ENCODE peak calls at places on chromosomes 13 and 19, in five cellular contexts. Y is left ventricle myocardium inferior, E is tibial nerve, K is GM13977, P is AG04449. O is an unnamed sample.

GRCh38 chr13:29543230-29544215 is 52.0 kb downstream of the SLC7A1 start:
- DNase-seq in Y (no peak), E (no peak), K (peak), P (no peak), O (no peak)

GRCh38 chr13:88586263-88586662 is 915.1 kb downstream of the SLITRK5 start:
- DNase-seq in Y (no peak), E (no peak), K (no peak), P (no peak), O (no peak)

GRCh38 chr13:20673711-20674110 is 29.8 kb upstream of the IL17D start:
- DNase-seq in Y (no peak), E (no peak), K (no peak), P (no peak), O (no peak)

GRCh38 chr13:43307921-43308433 is 284.6 kb downstream of the DNAJC15 start:
- DNase-seq in Y (peak), E (peak), K (peak), P (no peak), O (no peak)

GRCh38 chr13:40564342-40564997 is 102.0 kb downstream of the FOXO1 start:
- DNase-seq in Y (no peak), E (no peak), K (peak), P (no peak), O (no peak)

GRCh38 chr13:87925006-87925405 is 253.8 kb downstream of the SLITRK5 start:
- DNase-seq in Y (no peak), E (no peak), K (no peak), P (no peak), O (no peak)

GRCh38 chr13:33252103-33252502 is 33.5 kb downstream of the STARD13 start:
- DNase-seq in Y (peak), E (no peak), K (no peak), P (no peak), O (no peak)

GRCh38 chr13:59458908-59459579 is 704.7 kb downstream of the DIAPH3 start:
- DNase-seq in Y (no peak), E (no peak), K (no peak), P (peak), O (no peak)

GRCh38 chr19:3084943-3085342 is 9.2 kb upstream of the GNA11 start:
- DNase-seq in Y (no peak), E (no peak), K (no peak), P (no peak), O (no peak)

GRCh38 chr13:45492538-45492937 is 27.8 kb downstream of the COG3 start:
- DNase-seq in Y (no peak), E (no peak), K (no peak), P (no peak), O (no peak)

GRCh38 chr19:18221815-18222725 is 4.2 kb downstream of the PDE4C start:
- DNase-seq in Y (no peak), E (no peak), K (no peak), P (no peak), O (no peak)

GRCh38 chr13:33007237-33007636 is 9.0 kb upstream of the KL start:
- DNase-seq in Y (no peak), E (no peak), K (no peak), P (no peak), O (no peak)

GRCh38 chr13:109383683-109384082 is 402.7 kb downstream of the IRS2 start:
- DNase-seq in Y (no peak), E (no peak), K (no peak), P (peak), O (no peak)

GRCh38 chr13:73531014-73531413 is 472.2 kb downstream of the KLF5 start:
- DNase-seq in Y (no peak), E (no peak), K (no peak), P (no peak), O (no peak)

GRCh38 chr19:7159105-7159933 is 89.8 kb downstream of the ZNF557 start:
- DNase-seq in Y (peak), E (no peak), K (no peak), P (peak), O (peak)

GRCh38 chr13:35766663-35767062 is 290.2 kb upstream of the MAB21L1 start:
- DNase-seq in Y (no peak), E (no peak), K (no peak), P (no peak), O (no peak)

GRCh38 chr13:55727683-55728082 is 1413.0 kb upstream of the PRR20A start:
- DNase-seq in Y (no peak), E (no peak), K (no peak), P (no peak), O (no peak)

GRCh38 chr13:67277581-67277980 is 47.4 kb upstream of the PCDH9 start:
- DNase-seq in Y (no peak), E (no peak), K (no peak), P (no peak), O (no peak)

GRCh38 chr13:111480976-111481375 is 160.5 kb downstream of the TEX29 start:
- DNase-seq in Y (no peak), E (no peak), K (no peak), P (no peak), O (no peak)

GRCh38 chr13:28171266-28171665 is 32.9 kb downstream of the PAN3 start:
- DNase-seq in Y (no peak), E (no peak), K (no peak), P (no peak), O (no peak)

GRCh38 chr13:44498969-44499368 is 77.2 kb downstream of the TSC22D1 start:
- DNase-seq in Y (no peak), E (no peak), K (no peak), P (no peak), O (no peak)

GRCh38 chr19:35657904-35658700 is 8.2 kb upstream of the UPK1A start:
- DNase-seq in Y (no peak), E (no peak), K (no peak), P (no peak), O (no peak)
- TF ChIP-seq CTCF in Y (no peak), E (no peak), K (peak), P (no peak), O (no peak)

DNA sequence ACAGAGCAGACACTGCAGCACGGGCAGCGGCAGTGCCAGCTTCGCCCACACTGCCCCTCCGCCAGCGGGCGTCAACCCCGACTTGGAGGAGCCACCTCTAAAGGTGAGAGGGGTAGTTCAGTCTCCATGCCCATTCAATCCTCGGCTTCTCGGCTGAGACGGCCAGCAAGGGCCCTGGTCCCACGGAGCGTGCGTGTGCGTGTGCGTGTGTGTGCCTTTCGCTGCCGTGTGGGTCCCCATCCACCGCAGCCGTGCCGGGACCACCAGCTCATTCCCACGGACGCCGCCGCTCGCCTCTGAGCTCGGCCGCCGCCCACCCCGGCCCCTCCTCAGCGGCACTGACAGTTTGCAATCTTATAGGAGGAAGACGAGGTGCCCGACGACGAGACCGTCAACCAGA is 55.5 kb upstream of the LDLR start:
- DNase-seq in Y (no peak), E (no peak), K (no peak), P (no peak), O (no peak)
- TF ChIP-seq CTCF in Y (no peak), E (no peak), K (no peak), P (no peak), O (no peak)

DNA sequence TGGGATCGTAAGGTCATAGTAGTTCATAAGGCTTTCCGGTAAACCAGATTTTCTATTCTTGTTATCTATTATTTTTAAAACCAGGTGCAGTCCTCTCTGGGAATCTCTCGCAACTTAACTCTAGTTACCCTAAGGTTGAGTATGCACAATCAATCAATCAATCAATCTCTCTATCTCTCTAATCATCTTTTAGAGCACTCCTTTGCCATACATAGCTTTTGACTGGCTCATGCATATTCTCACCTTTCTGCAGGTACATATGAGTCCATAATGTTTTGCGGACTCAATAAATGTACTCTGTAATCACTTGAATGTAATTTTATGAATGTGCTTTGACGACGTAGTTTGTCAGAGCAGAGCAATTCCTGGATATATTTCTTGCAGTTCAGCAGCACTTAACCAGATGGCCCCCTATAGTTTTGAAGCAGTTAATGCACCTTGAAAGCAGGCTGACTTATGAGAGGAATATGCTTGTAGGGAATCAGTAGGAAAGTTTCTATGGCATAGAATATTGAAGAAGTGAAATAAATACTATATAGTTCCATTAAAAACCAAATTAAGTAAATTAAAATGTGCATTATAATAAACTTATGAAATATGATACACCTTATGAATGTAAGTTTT is 524.7 kb downstream of the GPC5 start:
- DNase-seq in Y (no peak), E (no peak), K (no peak), P (no peak), O (no peak)
- TF ChIP-seq CTCF in Y (peak), E (no peak), K (peak), P (no peak), O (no peak)

DNA sequence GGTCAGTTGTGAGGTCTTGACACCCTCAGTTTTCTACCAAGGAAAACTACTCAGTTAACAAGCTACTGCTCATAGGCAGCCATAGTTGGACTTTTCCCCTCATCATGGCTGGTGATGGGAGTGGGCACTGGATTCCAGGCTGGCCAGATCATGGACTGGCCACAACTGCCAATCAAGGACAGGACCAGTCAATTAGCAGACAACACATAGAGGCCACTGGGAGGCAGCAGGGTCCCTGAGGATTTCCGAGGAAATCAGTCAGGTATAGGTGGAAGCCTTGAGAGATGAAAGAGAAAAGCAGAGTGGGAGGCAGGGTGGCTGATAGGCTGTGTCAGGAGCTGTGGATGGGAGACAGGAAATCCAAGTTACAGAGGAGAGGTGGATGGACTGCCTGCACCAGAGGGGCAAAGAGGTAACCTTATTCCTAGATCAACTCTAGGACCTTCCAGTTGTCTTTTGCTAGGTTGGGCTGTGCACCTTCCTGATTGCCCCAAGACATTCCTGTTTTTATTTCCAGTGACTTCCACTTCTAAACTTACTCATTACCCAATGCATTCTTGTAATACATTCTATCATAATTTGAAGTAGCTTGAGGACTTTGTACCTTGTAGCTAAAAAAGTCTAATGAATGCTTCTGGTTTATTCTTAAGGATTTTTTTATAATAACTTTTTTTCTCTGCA is 361.8 kb downstream of the KCNRG start:
- DNase-seq in Y (no peak), E (no peak), K (no peak), P (no peak), O (no peak)
- TF ChIP-seq CTCF in Y (peak), E (no peak), K (no peak), P (no peak), O (no peak)

GRCh38 chr13:24512208-24513068 is at the start of gene PARP4:
- DNase-seq in Y (peak), E (peak), K (peak), P (peak), O (peak)
- TF ChIP-seq CTCF in Y (no peak), E (peak), K (no peak), P (no peak), O (no peak)

DNA sequence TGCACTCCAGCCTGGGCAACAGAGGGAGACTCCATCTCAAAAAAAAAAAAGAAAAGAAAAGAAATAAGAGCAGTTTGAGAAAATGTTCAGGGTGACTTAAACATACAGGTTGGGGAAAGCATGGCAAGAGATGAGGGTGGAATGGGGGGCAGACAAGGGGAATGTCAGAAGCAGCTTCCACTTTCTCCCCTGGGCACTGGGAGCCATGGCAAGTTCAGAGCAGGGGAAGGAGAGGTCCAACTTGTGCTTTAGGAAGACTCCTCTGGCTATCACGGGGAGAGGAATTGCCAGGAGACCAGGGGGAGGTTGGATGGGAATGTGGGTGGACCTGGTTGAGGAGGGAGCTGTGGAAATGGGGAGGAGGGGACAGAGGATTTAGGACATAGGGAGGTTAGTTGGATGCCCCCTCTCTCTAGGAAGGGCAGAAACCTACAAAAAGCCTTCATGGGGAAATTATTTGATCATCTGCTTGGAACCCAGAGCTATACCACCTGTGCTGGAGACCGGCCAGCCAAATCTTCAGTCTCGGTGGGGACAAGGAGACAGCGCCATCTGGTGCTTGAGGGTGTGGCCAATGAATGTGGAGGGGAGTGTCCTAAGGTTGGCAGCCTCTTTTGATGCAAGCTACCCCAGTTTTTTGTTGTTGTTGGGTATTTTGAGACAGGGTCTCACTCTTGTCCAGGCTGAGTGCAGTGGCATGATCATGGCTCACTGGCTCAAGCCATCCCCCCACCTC is 7.3 kb upstream of the STRN4 start:
- DNase-seq in Y (peak), E (peak), K (peak), P (no peak), O (no peak)
- TF ChIP-seq CTCF in Y (peak), E (peak), K (peak), P (peak), O (no peak)

GRCh38 chr13:98207411-98207810 is 30.3 kb upstream of the RNF113B start:
- DNase-seq in Y (no peak), E (no peak), K (no peak), P (no peak), O (no peak)
- TF ChIP-seq CTCF in Y (no peak), E (no peak), K (no peak), P (no peak), O (no peak)

DNA sequence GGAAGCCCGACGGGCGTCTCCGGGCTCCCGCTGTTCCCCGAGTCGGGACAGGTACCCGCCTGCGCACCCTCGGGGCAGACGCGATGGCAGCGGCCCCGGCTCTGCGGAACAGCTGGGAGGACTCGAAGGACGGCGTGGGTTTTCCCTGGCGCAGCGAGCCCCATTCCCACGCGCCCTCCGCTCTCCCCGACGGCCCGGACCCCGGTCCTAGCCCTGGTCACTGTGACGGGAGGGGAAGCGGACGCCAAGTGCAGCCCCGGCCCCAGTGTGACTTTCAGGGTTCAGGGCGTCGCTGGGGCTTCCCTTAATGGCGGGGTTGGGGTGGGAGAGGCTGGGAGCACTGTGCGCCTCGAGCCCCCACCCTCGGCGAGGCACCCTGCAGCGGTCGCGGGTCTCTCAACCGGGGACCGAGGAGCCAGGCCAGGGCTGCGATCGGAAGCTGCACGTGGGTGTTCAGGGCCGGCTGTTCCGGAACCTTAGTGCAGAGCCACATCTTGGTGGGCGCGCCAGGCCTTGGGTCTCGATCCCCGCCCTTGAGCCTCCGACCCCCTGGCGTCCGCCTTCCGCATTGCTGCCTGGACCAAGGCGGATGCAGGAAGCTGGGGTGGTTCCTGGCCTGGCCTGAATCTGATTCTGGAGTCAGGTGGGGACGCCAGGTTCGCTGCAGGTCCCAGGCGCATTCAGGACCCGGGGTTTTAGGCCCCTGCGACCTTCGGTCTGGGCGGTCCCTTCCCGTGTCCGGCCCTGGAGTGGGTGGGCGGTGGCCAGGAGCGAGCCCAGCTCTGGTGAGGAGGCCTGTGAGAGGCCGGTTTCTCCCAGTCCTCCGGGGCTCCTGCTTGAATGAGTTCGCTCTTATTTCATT is 3.5 kb downstream of the LGALS7B start:
- DNase-seq in Y (peak), E (no peak), K (peak), P (no peak), O (no peak)
- TF ChIP-seq CTCF in Y (peak), E (peak), K (peak), P (peak), O (no peak)

GRCh38 chr13:93118081-93118615 is 108.5 kb upstream of the GPC6 start:
- DNase-seq in Y (no peak), E (no peak), K (no peak), P (no peak), O (no peak)

GRCh38 chr13:93116809-93117208 is 109.8 kb upstream of the GPC6 start:
- DNase-seq in Y (no peak), E (no peak), K (no peak), P (no peak), O (no peak)
- TF ChIP-seq CTCF in Y (no peak), E (no peak), K (no peak), P (no peak), O (no peak)

O was measured in coronary artery.